ENCODE peak calls at places on chromosomes 7 and 10, in five cellular contexts. E is stomach, X is thoracic aorta, D is nephron progenitor cell, Z is fibroblast of pulmonary artery. U is an unnamed sample.
A peak's percentile ranks its signal among the peaks of the same experiment; 100 is the strongest.

GRCh38 chr10:70337201-70337651 is 45.2 kb downstream of the LRRC20 start:
- DNase-seq in E (no peak), X (no peak), D (no peak), Z (peak; percentile 14), U (no peak)

GRCh38 chr10:1513221-1513620 is 224.1 kb downstream of the ADARB2 start:
- DNase-seq in E (no peak), X (no peak), D (no peak), Z (no peak), U (no peak)

GRCh38 chr7:129421717-129422250 is 12.4 kb upstream of the STRIP2 start:
- DNase-seq in E (no peak), X (no peak), D (no peak), Z (peak; percentile 7), U (peak; percentile 54)

GRCh38 chr7:2864204-2864985 is 20.3 kb upstream of the GNA12 start:
- DNase-seq in E (no peak), X (no peak), D (no peak), Z (no peak), U (no peak)

GRCh38 chr7:131540491-131541162 is 15.8 kb downstream of the PODXL start:
- DNase-seq in E (peak; percentile 55), X (no peak), D (no peak), Z (no peak), U (no peak)

GRCh38 chr10:15439381-15439837 is 68.3 kb upstream of the FAM171A1 start:
- DNase-seq in E (no peak), X (peak; percentile 51), D (no peak), Z (peak; percentile 76), U (peak; percentile 95)

GRCh38 chr10:13113544-13113943 is 13.6 kb downstream of the OPTN start:
- DNase-seq in E (no peak), X (no peak), D (no peak), Z (no peak), U (no peak)

GRCh38 chr10:83273035-83273434 is 866.3 kb upstream of the GHITM start:
- DNase-seq in E (no peak), X (no peak), D (no peak), Z (no peak), U (no peak)

GRCh38 chr7:129825005-129825553 is 127.7 kb downstream of the UBE2H start:
- DNase-seq in E (no peak), X (no peak), D (peak; percentile 59), Z (no peak), U (peak; percentile 31)

GRCh38 chr10:71401056-71401455 is 4.3 kb downstream of the CDH23 start:
- DNase-seq in E (no peak), X (no peak), D (no peak), Z (no peak), U (no peak)

GRCh38 chr10:130967784-130968183 is 343.7 kb downstream of the TCERG1L start:
- DNase-seq in E (no peak), X (no peak), D (no peak), Z (no peak), U (no peak)

GRCh38 chr7:75776295-75776971 is 4.4 kb upstream of the CCL26 start:
- DNase-seq in E (no peak), X (no peak), D (no peak), Z (peak; percentile 65), U (peak; percentile 74)
- TF ChIP-seq CTCF in E (no peak), X (no peak), D (no peak), Z (no peak), U (no peak)

GRCh38 chr7:82481499-82482097 is 38.0 kb upstream of the CACNA2D1 start:
- DNase-seq in E (no peak), X (no peak), D (no peak), Z (peak; percentile 57), U (peak; percentile 62)
- TF ChIP-seq CTCF in E (no peak), X (peak; percentile 74), D (peak; percentile 92), Z (peak; percentile 84), U (peak; percentile 86)

DNA sequence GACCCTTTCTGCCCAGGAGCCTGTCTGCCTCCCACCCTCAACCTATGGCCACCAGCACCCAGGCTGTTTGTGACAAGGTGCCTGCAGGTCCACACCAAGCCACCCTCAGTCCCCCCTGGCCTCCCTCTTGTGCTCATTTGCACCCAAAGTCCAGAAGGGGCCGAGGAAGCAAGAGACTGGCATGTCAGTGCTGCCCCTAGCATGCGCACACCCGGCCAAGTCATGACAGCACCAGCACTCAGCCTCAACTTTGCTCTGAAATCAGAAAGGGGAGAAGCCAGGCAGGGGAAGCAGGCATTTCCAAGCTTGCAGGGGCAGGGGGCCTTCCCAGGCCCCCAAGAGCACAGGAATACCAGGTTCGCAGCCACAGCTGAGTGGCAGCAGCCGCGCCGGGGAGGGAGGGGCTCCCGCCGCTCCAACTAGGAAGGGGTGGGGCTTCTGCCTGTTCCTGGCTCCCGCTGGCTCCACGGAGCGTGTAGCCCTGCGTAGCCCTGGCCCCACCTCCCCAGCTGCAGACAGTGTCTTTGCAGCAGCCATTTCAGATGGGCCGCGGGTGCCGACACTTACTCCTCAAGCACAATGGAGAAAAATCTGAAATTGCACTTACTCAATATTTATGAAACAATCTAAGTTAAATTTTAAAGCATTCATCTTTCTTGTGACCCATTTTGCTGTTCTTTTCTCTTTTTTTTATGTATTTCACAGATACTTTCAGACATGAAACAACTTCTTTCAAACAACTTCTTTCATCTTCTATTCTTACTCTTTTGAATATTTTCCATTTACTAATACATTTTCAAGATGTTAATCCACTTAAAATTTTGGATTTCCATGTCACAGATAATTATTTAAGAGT is 54.9 kb upstream of the ABCB5 start:
- DNase-seq in E (no peak), X (no peak), D (no peak), Z (no peak), U (no peak)
- TF ChIP-seq CTCF in E (no peak), X (no peak), D (no peak), Z (no peak), U (no peak)

DNA sequence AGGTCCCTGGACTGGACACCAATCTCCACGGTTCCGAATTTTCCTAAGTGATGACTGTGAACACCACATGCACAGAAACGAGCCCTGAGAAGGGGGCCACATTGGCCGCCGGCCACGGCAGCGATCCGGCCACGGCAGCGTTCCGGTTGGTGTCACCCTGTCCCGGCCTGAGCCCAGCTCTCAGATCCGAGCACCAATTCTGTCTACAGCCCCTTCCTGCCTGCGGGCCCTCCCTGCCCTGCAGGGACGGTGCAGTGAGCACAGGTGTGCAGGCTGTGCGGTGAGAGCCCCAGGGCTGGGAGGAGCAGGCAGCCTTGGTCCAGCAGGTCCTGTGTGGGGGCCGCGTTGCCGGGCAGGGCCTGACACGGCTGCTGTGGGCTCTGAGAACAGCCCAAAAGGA is 29.7 kb upstream of the GPR146 start:
- DNase-seq in E (no peak), X (no peak), D (no peak), Z (no peak), U (no peak)
- TF ChIP-seq CTCF in E (no peak), X (no peak), D (no peak), Z (no peak), U (no peak)

GRCh38 chr7:68176974-68177373 is 1180.3 kb downstream of the TYW1 start:
- DNase-seq in E (peak; percentile 31), X (no peak), D (peak; percentile 65), Z (peak; percentile 58), U (peak; percentile 14)
- TF ChIP-seq CTCF in E (no peak), X (peak; percentile 48), D (peak; percentile 83), Z (peak; percentile 47), U (peak; percentile 17)

GRCh38 chr7:148481147-148481526 is 109.4 kb upstream of the C7orf33 start:
- DNase-seq in E (no peak), X (no peak), D (no peak), Z (no peak), U (no peak)

GRCh38 chr7:148483515-148483914 is 107.1 kb upstream of the C7orf33 start:
- DNase-seq in E (peak; percentile 36), X (no peak), D (no peak), Z (no peak), U (no peak)

GRCh38 chr7:148481965-148482626 is 108.5 kb upstream of the C7orf33 start:
- DNase-seq in E (no peak), X (no peak), D (peak; percentile 11), Z (no peak), U (no peak)

GRCh38 chr7:148478551-148478950 is 112.0 kb upstream of the C7orf33 start:
- DNase-seq in E (no peak), X (no peak), D (no peak), Z (no peak), U (no peak)

GRCh38 chr7:148480479-148481146 is 110.0 kb upstream of the C7orf33 start:
- DNase-seq in E (no peak), X (no peak), D (no peak), Z (no peak), U (no peak)
- TF ChIP-seq CTCF in E (no peak), X (no peak), D (no peak), Z (no peak), U (no peak)

DNA sequence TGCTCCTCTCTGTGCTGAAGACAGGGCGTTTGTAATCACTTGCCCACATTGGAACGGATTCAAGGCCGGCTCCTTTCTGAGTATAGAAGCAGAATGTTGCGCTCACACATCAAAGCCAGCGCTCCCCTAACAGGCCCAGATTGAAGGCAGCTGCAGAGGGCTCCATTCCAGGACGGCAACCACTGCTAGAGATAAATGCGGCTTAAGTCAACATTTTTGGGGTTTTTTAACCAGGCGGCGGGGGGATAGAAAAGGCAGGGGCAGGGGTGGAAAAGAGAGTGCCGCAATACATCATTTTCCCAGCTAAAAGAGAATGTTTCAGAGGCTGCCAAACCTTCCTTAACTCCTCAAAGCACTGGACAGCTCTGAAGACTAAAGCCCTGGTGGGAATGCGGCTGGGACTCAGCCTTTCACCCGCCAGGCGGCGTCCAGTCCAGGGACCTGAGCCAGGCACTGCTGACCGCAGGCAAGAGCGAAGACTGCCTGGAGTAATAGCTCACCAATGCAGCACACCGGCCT is 189.6 kb downstream of the TNS3 start:
- DNase-seq in E (peak; percentile 86), X (no peak), D (no peak), Z (peak; percentile 88), U (peak; percentile 96)
- TF ChIP-seq CTCF in E (no peak), X (peak; percentile 66), D (no peak), Z (peak; percentile 79), U (peak; percentile 80)

DNA sequence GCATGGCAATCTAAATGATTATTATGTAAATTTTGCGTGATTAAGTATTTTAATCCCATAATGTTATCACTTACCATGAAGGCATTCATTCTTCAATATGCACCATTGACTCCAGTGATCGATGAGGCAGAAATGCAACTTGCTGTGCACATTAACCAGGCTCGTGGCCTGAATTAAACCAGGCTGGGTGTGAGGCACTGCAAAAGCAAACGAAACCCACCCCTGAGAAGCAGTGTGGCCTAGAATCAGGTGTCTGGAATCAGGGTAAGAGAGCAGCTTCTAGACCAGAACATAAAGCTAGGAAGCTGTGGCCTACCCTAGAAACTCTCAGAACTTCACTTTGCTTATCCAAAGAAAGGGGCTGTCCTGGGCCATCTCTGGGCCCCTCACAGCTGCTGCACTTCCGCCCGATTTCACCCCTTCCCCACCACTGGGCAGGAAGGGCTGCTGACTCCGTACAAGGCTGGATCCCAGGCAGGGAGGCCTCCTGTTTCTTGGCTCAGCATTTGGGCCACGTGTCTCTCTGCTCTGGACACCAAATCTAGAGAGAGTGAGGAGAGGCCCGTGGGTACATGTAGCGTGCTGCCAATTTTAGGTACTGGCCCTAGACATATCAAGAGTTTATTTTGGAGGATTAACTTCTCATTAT is 4.4 kb downstream of the PTPRE start:
- DNase-seq in E (no peak), X (no peak), D (no peak), Z (no peak), U (no peak)
- TF ChIP-seq CTCF in E (no peak), X (no peak), D (no peak), Z (no peak), U (no peak)